ENCODE peak calls at places on chromosomes 6 and 20, in seven cellular contexts. W is neural progenitor cell, Y is PC-3, B is astrocyte, K is GM23248, L is fibroblast of lung, G is SK-N-MC. A is an unnamed sample.

GRCh38 chr6:5730586-5731263 is 276.0 kb downstream of the NRN1 start:
- DNase-seq in W (no peak), Y (no peak), B (peak; percentile 71), K (peak; percentile 67), L (peak; percentile 67), G (no peak), A (no peak)

GRCh38 chr20:57795977-57796560 is 86.3 kb upstream of the PMEPA1 start:
- DNase-seq in W (no peak), Y (no peak), B (no peak), K (no peak), L (no peak), G (no peak), A (no peak)

GRCh38 chr20:57258055-57258454 is 8.4 kb downstream of the BMP7 start:
- DNase-seq in W (peak; percentile 67), Y (no peak), B (no peak), K (no peak), L (no peak), G (no peak), A (no peak)

GRCh38 chr20:10509411-10509810 is 74.3 kb downstream of the SLX4IP start:
- DNase-seq in W (no peak), Y (no peak), B (no peak), K (no peak), L (no peak), G (no peak), A (no peak)

GRCh38 chr20:57441510-57442154 is 50.4 kb downstream of the RBM38 start:
- DNase-seq in W (no peak), Y (no peak), B (no peak), K (no peak), L (no peak), G (no peak), A (no peak)

GRCh38 chr6:42411431-42411830 is 40.3 kb downstream of the TRERF1 start:
- DNase-seq in W (no peak), Y (no peak), B (no peak), K (no peak), L (no peak), G (no peak), A (no peak)

GRCh38 chr6:33213166-33213988 is 5.1 kb downstream of the RING1 start:
- DNase-seq in W (peak; percentile 63), Y (no peak), B (no peak), K (peak; percentile 54), L (no peak), G (no peak), A (no peak)

GRCh38 chr6:8195040-8195713 is 92.8 kb upstream of the EEF1E1 start:
- DNase-seq in W (peak; percentile 54), Y (no peak), B (no peak), K (peak; percentile 17), L (no peak), G (no peak), A (peak; percentile 5)

GRCh38 chr6:170111816-170112582 is 178.9 kb downstream of the DLL1 start:
- DNase-seq in W (no peak), Y (no peak), B (no peak), K (no peak), L (no peak), G (no peak), A (no peak)

GRCh38 chr20:53845980-53846379 is 224.4 kb downstream of the BCAS1 start:
- DNase-seq in W (no peak), Y (no peak), B (no peak), K (no peak), L (no peak), G (no peak), A (no peak)
- H3K27ac ChIP-seq in W (no peak overlapping the region), Y (peak overlapping the region; percentile 90), B (no peak overlapping the region), K (no peak overlapping the region), L (no peak overlapping the region), G (no peak overlapping the region), A (peak overlapping the region; percentile 49)

DNA sequence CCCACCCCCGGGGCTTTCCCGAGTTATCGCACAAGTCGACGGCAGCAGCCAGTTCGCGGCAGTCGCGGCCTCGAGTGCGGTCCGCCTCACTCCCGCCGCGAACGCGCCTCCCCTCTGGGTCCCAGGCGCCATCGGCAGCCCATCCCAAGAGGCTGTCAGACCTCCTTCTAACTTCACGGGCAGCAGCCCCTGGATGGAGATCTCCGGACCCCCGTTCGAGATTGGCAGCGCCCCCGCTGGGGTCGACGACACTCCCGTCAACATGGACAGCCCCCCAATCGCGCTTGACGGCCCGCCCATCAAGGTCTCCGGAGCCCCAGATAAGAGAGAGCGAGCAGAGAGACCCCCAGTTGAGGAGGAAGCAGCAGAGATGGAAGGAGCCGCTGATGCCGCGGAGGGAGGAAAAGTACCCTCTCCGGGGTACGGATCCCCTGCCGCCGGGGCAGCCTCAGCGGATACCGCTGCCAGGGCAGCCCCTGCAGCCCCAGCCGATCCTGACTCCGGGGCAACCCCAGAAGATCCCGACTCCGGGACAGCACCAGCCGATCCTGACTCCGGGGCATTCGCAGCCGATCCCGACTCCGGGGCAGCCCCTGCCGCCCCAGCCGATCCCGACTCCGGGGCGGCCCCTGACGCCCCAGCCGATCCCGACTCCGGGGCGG is 1.6 kb downstream of the GNAS start:
- DNase-seq in W (peak; percentile 41), Y (no peak), B (no peak), K (no peak), L (no peak), G (no peak), A (no peak)
- TF ChIP-seq EZH2 in W (peak; percentile 93), Y (no peak), B (no peak), K (no peak), L (peak; percentile 60), G (no peak), A (no peak)

GRCh38 chr20:43584448-43585138 is 6.1 kb upstream of the IFT52 start:
- DNase-seq in W (no peak), Y (no peak), B (peak; percentile 82), K (peak; percentile 54), L (peak; percentile 88), G (no peak), A (no peak)

GRCh38 chr20:43583982-43584432 is 6.7 kb upstream of the IFT52 start:
- DNase-seq in W (no peak), Y (peak; percentile 37), B (peak; percentile 95), K (peak; percentile 94), L (peak; percentile 99), G (no peak), A (peak; percentile 10)

GRCh38 chr20:43576108-43576507 is 14.6 kb upstream of the IFT52 start:
- DNase-seq in W (no peak), Y (no peak), B (no peak), K (no peak), L (no peak), G (no peak), A (no peak)

GRCh38 chr20:43583133-43583864 is 7.4 kb upstream of the IFT52 start:
- DNase-seq in W (no peak), Y (no peak), B (no peak), K (no peak), L (peak; percentile 6), G (no peak), A (no peak)

GRCh38 chr20:43579861-43580793 is 10.6 kb upstream of the IFT52 start:
- DNase-seq in W (no peak), Y (peak; percentile 6), B (no peak), K (no peak), L (no peak), G (no peak), A (no peak)
- H3K27ac ChIP-seq in W (no peak overlapping the region), Y (no peak overlapping the region), B (no peak overlapping the region), K (no peak overlapping the region), L (no peak overlapping the region), G (no peak overlapping the region), A (no peak overlapping the region)

GRCh38 chr6:116461563-116462507 is 660 bp downstream of the CALHM6 start:
- DNase-seq in W (peak; percentile 87), Y (no peak), B (peak; percentile 55), K (peak; percentile 76), L (peak; percentile 50), G (no peak), A (peak; percentile 72)
- TF ChIP-seq EZH2 in W (peak; percentile 60), Y (no peak), B (no peak), K (no peak), L (no peak), G (no peak), A (no peak)

A was measured in DND-41.